ENCODE peak calls at places on chromosomes 13 and 19, in nine cellular contexts. Z is psoas muscle, F is Peyer's patch, Y is adipocyte, V is cardiac muscle cell, K is heart left ventricle, T is lower lobe of right lung, O is suprapubic skin, N is neuronal stem cell. J is an unnamed sample.

GRCh38 chr13:49828452-49828851 is 36.0 kb upstream of the KPNA3 start:
- DNase-seq in Z (no peak), F (no peak), Y (no peak), V (no peak), K (no peak), T (no peak), O (no peak), N (no peak), J (no peak)

GRCh38 chr19:6041991-6042421 is 64.1 kb upstream of the RANBP3 start:
- DNase-seq in Z (no peak), F (peak; percentile 12), Y (no peak), V (no peak), K (no peak), T (peak; percentile 34), O (no peak), N (no peak), J (no peak)

GRCh38 chr13:41017153-41017552 is 2.0 kb downstream of the ELF1 start:
- DNase-seq in Z (no peak), F (peak; percentile 64), Y (no peak), V (no peak), K (no peak), T (no peak), O (no peak), N (no peak), J (no peak)

GRCh38 chr13:92012787-92013186 is 614.4 kb downstream of the GPC5 start:
- DNase-seq in Z (no peak), F (no peak), Y (no peak), V (no peak), K (no peak), T (no peak), O (no peak), N (no peak), J (no peak)

GRCh38 chr13:81480634-81481033 is 1139.7 kb upstream of the SPRY2 start:
- DNase-seq in Z (no peak), F (no peak), Y (peak; percentile 22), V (peak; percentile 2), K (no peak), T (no peak), O (no peak), N (no peak), J (no peak)

GRCh38 chr13:40130871-40131636 is 475.6 kb downstream of the COG6 start:
- DNase-seq in Z (no peak), F (no peak), Y (no peak), V (no peak), K (no peak), T (no peak), O (no peak), N (no peak), J (peak; percentile 56)

GRCh38 chr13:46492946-46493345 is 60.0 kb upstream of the LRCH1 start:
- DNase-seq in Z (no peak), F (no peak), Y (peak; percentile 86), V (peak; percentile 64), K (no peak), T (no peak), O (no peak), N (peak; percentile 37), J (peak; percentile 11)

GRCh38 chr19:42051166-42052115 is 18.6 kb downstream of the GRIK5 start:
- DNase-seq in Z (no peak), F (no peak), Y (no peak), V (no peak), K (no peak), T (no peak), O (no peak), N (no peak), J (no peak)

GRCh38 chr13:99836291-99836690 is 135.3 kb downstream of the ZIC5 start:
- DNase-seq in Z (no peak), F (no peak), Y (no peak), V (no peak), K (no peak), T (no peak), O (no peak), N (no peak), J (no peak)

GRCh38 chr19:52171321-52172169 is at the start of gene ZNF836:
- DNase-seq in Z (peak; percentile 94), F (peak; percentile 95), Y (peak; percentile 92), V (peak; percentile 87), K (peak; percentile 92), T (peak; percentile 93), O (peak; percentile 96), N (peak; percentile 67), J (peak; percentile 51)

GRCh38 chr19:10979950-10980349 is 19.1 kb downstream of the SMARCA4 start:
- DNase-seq in Z (peak; percentile 63), F (peak; percentile 38), Y (no peak), V (no peak), K (no peak), T (no peak), O (no peak), N (no peak), J (no peak)

GRCh38 chr13:34358811-34359513 is 541.0 kb downstream of the RFC3 start:
- DNase-seq in Z (no peak), F (no peak), Y (peak; percentile 85), V (no peak), K (no peak), T (no peak), O (no peak), N (no peak), J (peak; percentile 95)

GRCh38 chr19:33298146-33298911 is 4.0 kb downstream of the CEBPA start:
- DNase-seq in Z (no peak), F (no peak), Y (no peak), V (no peak), K (no peak), T (peak; percentile 80), O (no peak), N (no peak), J (no peak)

GRCh38 chr19:48807590-48808308 is 3.1 kb downstream of the BCAT2 start:
- DNase-seq in Z (no peak), F (no peak), Y (no peak), V (no peak), K (no peak), T (no peak), O (no peak), N (no peak), J (no peak)

GRCh38 chr19:14405380-14405757 is 13.8 kb downstream of the DDX39A start:
- DNase-seq in Z (no peak), F (no peak), Y (no peak), V (no peak), K (no peak), T (no peak), O (no peak), N (peak; percentile 52), J (no peak)

GRCh38 chr19:2249010-2249866 is at the start of gene AMH:
- DNase-seq in Z (no peak), F (no peak), Y (no peak), V (no peak), K (no peak), T (no peak), O (no peak), N (no peak), J (no peak)

GRCh38 chr19:38210458-38210987 is 13.5 kb downstream of the DPF1 start:
- DNase-seq in Z (peak; percentile 85), F (no peak), Y (no peak), V (peak; percentile 67), K (peak; percentile 83), T (no peak), O (peak; percentile 77), N (peak; percentile 87), J (no peak)

GRCh38 chr19:2962018-2962670 is 15.2 kb upstream of the TLE6 start:
- DNase-seq in Z (no peak), F (peak; percentile 38), Y (peak; percentile 90), V (peak; percentile 85), K (peak; percentile 45), T (no peak), O (no peak), N (peak; percentile 90), J (peak; percentile 39)

GRCh38 chr13:114112826-114113322 is 19.5 kb downstream of the RASA3 start:
- DNase-seq in Z (peak; percentile 32), F (no peak), Y (no peak), V (no peak), K (no peak), T (no peak), O (no peak), N (no peak), J (no peak)
- H3K4me1 ChIP-seq in Z (peaks cover 52% of the 10 kb centered on the region), F (peaks cover 2% of the 10 kb centered on the region), Y (peaks cover 31% of the 10 kb centered on the region), V (peaks cover 30% of the 10 kb centered on the region), K (peaks cover 13% of the 10 kb centered on the region), T (peaks cover 38% of the 10 kb centered on the region), O (peaks cover 20% of the 10 kb centered on the region), N (peaks cover 30% of the 10 kb centered on the region), J (peaks cover 64% of the 10 kb centered on the region)

DNA sequence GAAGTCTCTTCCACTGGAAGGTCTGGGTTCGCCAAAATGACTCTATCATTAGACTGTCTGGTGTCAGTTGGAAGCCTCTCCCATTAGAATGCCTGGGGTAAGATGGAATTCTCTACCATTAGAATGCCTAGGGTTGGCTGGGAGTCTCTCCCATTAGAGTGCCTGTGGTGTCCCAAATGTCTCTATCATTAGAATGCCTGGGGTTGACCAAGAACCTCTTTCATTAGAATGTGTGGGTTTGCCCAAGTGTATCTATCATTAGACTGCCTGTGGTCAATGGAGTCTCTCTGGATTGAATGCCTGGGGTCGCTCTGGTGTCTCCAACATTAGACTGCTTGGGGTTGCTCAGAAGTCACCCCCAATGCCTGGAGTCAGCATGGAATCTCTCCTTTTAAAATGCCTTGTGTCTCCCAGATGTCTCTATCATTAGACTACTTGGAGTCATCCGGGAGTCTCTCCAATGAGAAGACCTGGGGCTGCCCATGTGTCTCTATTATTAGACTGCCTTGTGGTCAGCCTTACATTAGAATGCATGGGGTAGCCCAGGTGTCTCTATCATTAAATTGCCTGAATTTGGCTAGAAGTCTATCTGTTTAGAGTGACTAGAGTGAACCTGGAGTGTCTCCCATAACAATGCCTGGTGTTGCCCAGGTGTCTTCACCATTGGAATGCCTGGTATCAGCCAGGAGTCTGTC is 1518.4 kb downstream of the UQCRFS1 start:
- DNase-seq in Z (no peak), F (no peak), Y (no peak), V (no peak), K (no peak), T (no peak), O (no peak), N (no peak), J (no peak)
- H3K9me3 ChIP-seq in Z (no peaks in the 10 kb centered on the region), F (no peaks in the 10 kb centered on the region), Y (peaks cover 7% of the 10 kb centered on the region), V (no peaks in the 10 kb centered on the region), K (peaks cover 6% of the 10 kb centered on the region), T (peaks cover 8% of the 10 kb centered on the region), O (peaks cover 14% of the 10 kb centered on the region), N (peaks cover 18% of the 10 kb centered on the region), J (no peaks in the 10 kb centered on the region)

DNA sequence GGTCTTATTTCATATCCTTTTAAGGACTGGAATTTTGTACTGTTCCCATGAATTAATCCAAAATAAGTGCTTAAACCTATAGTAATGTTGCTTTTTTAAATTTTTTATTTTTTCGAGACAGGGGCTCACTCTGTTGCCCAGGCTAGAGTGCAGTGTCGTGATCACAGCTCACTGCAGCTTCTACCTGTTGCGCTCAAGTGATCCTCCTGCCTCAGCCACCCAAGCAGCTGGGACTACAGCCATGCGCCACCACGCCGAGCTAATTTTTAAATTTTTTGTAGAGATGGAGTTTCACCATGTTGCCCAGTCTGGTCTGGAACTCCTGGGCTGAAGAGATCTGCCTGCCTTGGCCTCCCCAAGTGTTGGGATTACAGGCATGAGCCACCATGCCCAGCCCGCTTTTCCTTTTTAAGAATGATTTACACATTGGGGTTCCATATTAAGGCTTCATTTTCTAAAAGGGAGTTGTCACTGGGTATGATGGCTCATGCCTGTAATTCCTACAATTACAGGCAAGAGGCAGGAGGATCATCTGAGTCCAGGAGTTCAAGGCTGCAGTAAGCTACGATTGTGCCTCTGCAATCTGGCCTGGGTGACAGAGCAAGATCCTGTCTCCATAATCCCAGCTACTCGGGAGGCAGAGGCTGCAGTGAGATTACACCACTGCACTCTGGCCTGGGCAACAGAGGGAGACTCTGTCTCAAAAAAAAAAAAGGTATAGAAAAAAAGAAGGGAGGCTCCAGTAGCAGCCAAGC is 28.3 kb upstream of the AKT2 start:
- DNase-seq in Z (no peak), F (no peak), Y (no peak), V (no peak), K (no peak), T (no peak), O (no peak), N (no peak), J (no peak)
- H3K4me1 ChIP-seq in Z (no peaks in the 10 kb centered on the region), F (no peaks in the 10 kb centered on the region), Y (no peaks in the 10 kb centered on the region), V (no peaks in the 10 kb centered on the region), K (peaks cover 6% of the 10 kb centered on the region), T (no peaks in the 10 kb centered on the region), O (no peaks in the 10 kb centered on the region), N (no peaks in the 10 kb centered on the region), J (no peaks in the 10 kb centered on the region)

GRCh38 chr19:58117841-58118575 is 20.0 kb upstream of the ZSCAN18 start:
- DNase-seq in Z (no peak), F (no peak), Y (no peak), V (no peak), K (no peak), T (no peak), O (no peak), N (no peak), J (no peak)
- H3K9me3 ChIP-seq in Z (peaks cover 49% of the 10 kb centered on the region), F (peaks cover 71% of the 10 kb centered on the region), Y (peaks cover 92% of the 10 kb centered on the region), V (peaks cover 5% of the 10 kb centered on the region), K (peaks cover 95% of the 10 kb centered on the region), T (peaks cover 97% of the 10 kb centered on the region), O (peaks cover 77% of the 10 kb centered on the region), N (peaks cover 54% of the 10 kb centered on the region), J (peaks cover 59% of the 10 kb centered on the region)